ENCODE peak calls at places on chromosomes 6 and 20, in four cellular contexts. V, S, I and G are unnamed samples.

GRCh38 chr6:52522151-52522626 is 54.7 kb downstream of the TRAM2 start:
- DNase-seq in V (peak), S (no peak), I (peak), G (no peak)

GRCh38 chr6:91580635-91581034 is 993.8 kb upstream of the MAP3K7 start:
- DNase-seq in V (no peak), S (no peak), I (no peak), G (no peak)

GRCh38 chr6:147468634-147469033 is 39.9 kb upstream of the SAMD5 start:
- DNase-seq in V (no peak), S (no peak), I (no peak), G (no peak)

GRCh38 chr6:129863664-129864063 is 2.5 kb upstream of the TMEM244 start:
- DNase-seq in V (peak), S (no peak), I (peak), G (peak)

GRCh38 chr6:106773482-106773881 is 144.1 kb downstream of the QRSL1 start:
- DNase-seq in V (no peak), S (no peak), I (no peak), G (no peak)

GRCh38 chr20:25213566-25214415 is 18.3 kb downstream of the ENTPD6 start:
- DNase-seq in V (no peak), S (no peak), I (no peak), G (no peak)

GRCh38 chr6:91376686-91377085 is 789.8 kb upstream of the MAP3K7 start:
- DNase-seq in V (no peak), S (no peak), I (peak), G (no peak)

GRCh38 chr20:57038608-57039440 is 227.6 kb downstream of the BMP7 start:
- DNase-seq in V (no peak), S (no peak), I (no peak), G (no peak)

GRCh38 chr6:72784071-72784470 is 162.2 kb downstream of the KCNQ5 start:
- DNase-seq in V (peak), S (no peak), I (peak), G (no peak)

GRCh38 chr6:81144346-81144745 is 608.1 kb downstream of the TENT5A start:
- DNase-seq in V (no peak), S (no peak), I (no peak), G (no peak)

GRCh38 chr20:62859721-62860120 is 1.9 kb downstream of the TCFL5 start:
- DNase-seq in V (no peak), S (no peak), I (no peak), G (no peak)

GRCh38 chr20:50645253-50646068 is 45.9 kb downstream of the RIPOR3 start:
- DNase-seq in V (peak), S (no peak), I (peak), G (peak)

GRCh38 chr6:98832282-98833100 is 1.9 kb upstream of the POU3F2 start:
- DNase-seq in V (peak), S (no peak), I (peak), G (peak)

GRCh38 chr20:62876826-62877728 is 15.5 kb upstream of the TCFL5 start:
- DNase-seq in V (no peak), S (no peak), I (no peak), G (no peak)

GRCh38 chr6:34324738-34325444 is 67.6 kb downstream of the NUDT3 start:
- DNase-seq in V (no peak), S (no peak), I (no peak), G (no peak)

GRCh38 chr6:117469791-117470190 is 12.7 kb upstream of the DCBLD1 start:
- DNase-seq in V (no peak), S (no peak), I (no peak), G (no peak)

GRCh38 chr20:50085146-50085480 is 27.8 kb downstream of the UBE2V1 start:
- DNase-seq in V (no peak), S (no peak), I (no peak), G (no peak)

GRCh38 chr20:13231031-13231752 is 10.1 kb downstream of the ISM1 start:
- DNase-seq in V (peak), S (no peak), I (peak), G (peak)

GRCh38 chr6:129818251-129818650 is 42.9 kb downstream of the TMEM244 start:
- DNase-seq in V (no peak), S (no peak), I (no peak), G (no peak)